ENCODE peak calls at places on chromosomes 7 and 10, in eight cellular contexts. G is ovary, C is aorta, K is prostate gland, F is upper lobe of right lung, A is transverse colon, Y is mucosa of descending colon, L is spleen. W is an unnamed sample. For H3K36me3 and H3K9me3, the result is how much of the 10 kb centered on the place peaks cover.

GRCh38 chr10:44647877-44648542 is 263.1 kb upstream of the CXCL12 start:
- DNase-seq in G (peak), C (no peak), K (no peak), F (no peak), A (no peak), Y (peak), L (no peak), W (no peak)

GRCh38 chr10:71040326-71040725 is 152.0 kb upstream of the PCBD1 start:
- DNase-seq in G (no peak), C (no peak), K (no peak), F (no peak), A (no peak), Y (no peak), L (no peak), W (no peak)

GRCh38 chr7:50826371-50827172 is 43.9 kb upstream of the GRB10 start:
- DNase-seq in G (no peak), C (no peak), K (no peak), F (no peak), A (no peak), Y (no peak), L (no peak), W (peak)

GRCh38 chr7:3922175-3922635 is 621.2 kb downstream of the SDK1 start:
- DNase-seq in G (no peak), C (peak), K (peak), F (no peak), A (peak), Y (peak), L (no peak), W (peak)

GRCh38 chr10:71515531-71516172 is 118.9 kb downstream of the CDH23 start:
- DNase-seq in G (no peak), C (no peak), K (no peak), F (no peak), A (no peak), Y (no peak), L (no peak), W (no peak)

GRCh38 chr10:78267070-78267469 is 233.4 kb downstream of the RPS24 start:
- DNase-seq in G (no peak), C (no peak), K (no peak), F (no peak), A (no peak), Y (peak), L (no peak), W (peak)

GRCh38 chr10:608331-609265 is 80.9 kb downstream of the DIP2C start:
- DNase-seq in G (no peak), C (no peak), K (no peak), F (no peak), A (no peak), Y (no peak), L (no peak), W (no peak)

GRCh38 chr7:74173074-74173473 is 1.1 kb upstream of the EIF4H start:
- DNase-seq in G (no peak), C (no peak), K (no peak), F (peak), A (peak), Y (peak), L (peak), W (peak)

GRCh38 chr10:95281206-95281605 is 9.6 kb downstream of the PDLIM1 start:
- DNase-seq in G (no peak), C (no peak), K (no peak), F (no peak), A (no peak), Y (no peak), L (no peak), W (no peak)

GRCh38 chr7:74479066-74479781 is 25.5 kb downstream of the GTF2IRD1 start:
- DNase-seq in G (peak), C (peak), K (no peak), F (peak), A (peak), Y (peak), L (no peak), W (no peak)

GRCh38 chr10:118737594-118738302 is 17.0 kb downstream of the CACUL1 start:
- DNase-seq in G (no peak), C (no peak), K (no peak), F (no peak), A (no peak), Y (peak), L (no peak), W (peak)
- H3K36me3 ChIP-seq in G (under half), C (under half), K (under half), F (under half), A (under half), Y (under half), L (under half), W (under half)

GRCh38 chr7:158284617-158285382 is 302.8 kb downstream of the PTPRN2 start:
- DNase-seq in G (no peak), C (no peak), K (peak), F (peak), A (no peak), Y (no peak), L (no peak), W (no peak)

GRCh38 chr7:158285383-158285770 is 302.2 kb downstream of the PTPRN2 start:
- DNase-seq in G (no peak), C (no peak), K (peak), F (peak), A (no peak), Y (no peak), L (peak), W (no peak)

GRCh38 chr7:158283016-158283974 is 304.3 kb downstream of the PTPRN2 start:
- DNase-seq in G (no peak), C (no peak), K (no peak), F (peak), A (no peak), Y (no peak), L (peak), W (no peak)

GRCh38 chr7:158282461-158283001 is 305.1 kb downstream of the PTPRN2 start:
- DNase-seq in G (no peak), C (no peak), K (no peak), F (peak), A (no peak), Y (no peak), L (peak), W (no peak)

GRCh38 chr7:158284121-158284520 is 303.5 kb downstream of the PTPRN2 start:
- DNase-seq in G (no peak), C (no peak), K (no peak), F (peak), A (no peak), Y (no peak), L (peak), W (no peak)
- H3K9me3 ChIP-seq in G (under half), C (under half), K (under half), F (under half), A (under half), Y (under half), L (under half), W (under half)

GRCh38 chr10:124983321-124983720 is 41.4 kb downstream of the ZRANB1 start:
- DNase-seq in G (no peak), C (no peak), K (no peak), F (no peak), A (no peak), Y (no peak), L (no peak), W (no peak)

GRCh38 chr10:124987788-124988187 is 45.9 kb downstream of the ZRANB1 start:
- DNase-seq in G (no peak), C (no peak), K (no peak), F (no peak), A (no peak), Y (no peak), L (no peak), W (no peak)

GRCh38 chr10:124989526-124989925 is 47.6 kb downstream of the ZRANB1 start:
- DNase-seq in G (no peak), C (no peak), K (peak), F (no peak), A (no peak), Y (no peak), L (no peak), W (no peak)

GRCh38 chr10:124985162-124985561 is 43.2 kb downstream of the ZRANB1 start:
- DNase-seq in G (no peak), C (no peak), K (no peak), F (no peak), A (no peak), Y (no peak), L (no peak), W (no peak)

DNA sequence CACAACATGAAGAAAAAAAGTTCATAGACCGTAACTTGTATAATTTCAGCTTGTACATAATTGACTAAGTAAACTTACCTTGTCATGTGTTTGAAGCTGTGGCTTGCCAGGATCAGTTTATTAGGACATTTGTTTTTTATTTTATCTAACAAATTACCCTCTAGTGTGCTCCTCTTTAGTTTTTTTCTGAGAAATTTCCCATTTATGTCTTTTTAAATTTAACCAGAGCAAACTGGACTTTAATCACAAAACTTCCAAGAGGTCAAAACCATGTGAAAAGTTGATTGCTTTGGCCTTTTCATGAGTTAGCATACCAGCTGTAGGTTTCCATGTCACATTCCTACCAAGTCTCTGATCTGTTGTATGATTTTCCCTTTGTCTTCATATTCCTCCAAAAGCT is 42.5 kb downstream of the ZRANB1 start:
- DNase-seq in G (no peak), C (no peak), K (no peak), F (no peak), A (no peak), Y (no peak), L (no peak), W (no peak)
- H3K36me3 ChIP-seq in G (under half), C (under half), K (under half), F (half or more), A (under half), Y (under half), L (under half), W (under half)

GRCh38 chr10:42479057-42479456 is 159.3 kb downstream of the ZNF33B start:
- DNase-seq in G (no peak), C (no peak), K (no peak), F (no peak), A (no peak), Y (no peak), L (no peak), W (no peak)
- H3K9me3 ChIP-seq in G (under half), C (under half), K (under half), F (under half), A (under half), Y (under half), L (under half), W (under half)